ENCODE peak calls at places on chromosome 7, in six cellular contexts. K, Q, U, T, E and A are unnamed samples.

GRCh38 chr7:74579800-74580685 is 77.5 kb upstream of the GTF2I start:
- DNase-seq in K (no peak), E (peak), Q (no peak), T (no peak), U (no peak), A (peak)

GRCh38 chr7:47465191-47465590 is 116.7 kb downstream of the TNS3 start:
- DNase-seq in T (no peak), K (no peak), Q (no peak), U (no peak), E (no peak), A (no peak)

GRCh38 chr7:112193915-112194502 is 12.2 kb downstream of the DOCK4 start:
- DNase-seq in Q (no peak), T (no peak), U (no peak), K (no peak), E (no peak), A (no peak)

GRCh38 chr7:150931199-150931869 is 46.8 kb downstream of the KCNH2 start:
- DNase-seq in Q (no peak), K (no peak), E (peak), T (no peak), U (peak), A (no peak)

GRCh38 chr7:143318661-143319060 is 2.8 kb downstream of the CLCN1 start:
- DNase-seq in U (no peak), E (no peak), Q (no peak), K (no peak), T (no peak), A (peak)

GRCh38 chr7:46494026-46494425 is 573.0 kb upstream of the IGFBP3 start:
- DNase-seq in E (no peak), K (no peak), U (no peak), T (no peak), Q (peak), A (peak)

GRCh38 chr7:94452257-94452656 is 57.4 kb upstream of the CASD1 start:
- DNase-seq in T (no peak), E (no peak), U (no peak), K (no peak), Q (no peak), A (no peak)

GRCh38 chr7:47266799-47267198 is 315.1 kb downstream of the TNS3 start:
- DNase-seq in K (no peak), U (no peak), T (no peak), Q (no peak), E (peak), A (no peak)

GRCh38 chr7:18834574-18835361 is 282.7 kb downstream of the TWIST1 start:
- DNase-seq in K (no peak), U (no peak), Q (no peak), T (no peak), E (no peak), A (no peak)

DNA sequence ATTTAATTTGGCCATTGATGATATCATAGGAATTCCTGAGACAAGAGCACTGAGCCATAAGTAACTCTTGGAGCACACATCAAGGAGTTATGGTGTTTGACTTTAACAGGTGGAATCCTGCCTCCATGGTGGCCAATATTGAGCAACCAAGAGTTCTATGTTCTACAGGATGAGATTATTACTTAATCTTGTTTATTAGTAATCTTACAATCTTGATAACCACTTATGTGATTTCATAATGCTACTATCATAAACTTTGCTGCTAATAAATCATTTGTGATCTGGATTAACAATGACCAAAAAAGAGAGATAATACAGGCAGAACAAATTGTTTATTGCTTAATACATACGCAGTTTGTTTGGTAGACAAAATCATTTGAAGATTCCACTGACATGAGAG is 27.5 kb upstream of the PDK4 start:
- DNase-seq in K (no peak), U (no peak), Q (no peak), T (no peak), E (no peak), A (no peak)
- TF ChIP-seq CTCF in K (no peak), U (no peak), Q (no peak), T (no peak), E (no peak), A (no peak)

GRCh38 chr7:79175390-79175789 is 278.1 kb downstream of the MAGI2 start:
- DNase-seq in K (no peak), Q (no peak), T (no peak), E (no peak), U (no peak), A (no peak)

GRCh38 chr7:79182283-79182682 is 271.2 kb downstream of the MAGI2 start:
- DNase-seq in K (no peak), E (no peak), Q (peak), U (no peak), T (no peak), A (peak)

GRCh38 chr7:79180533-79180932 is 272.9 kb downstream of the MAGI2 start:
- DNase-seq in K (no peak), T (no peak), U (no peak), E (no peak), Q (no peak), A (no peak)

DNA sequence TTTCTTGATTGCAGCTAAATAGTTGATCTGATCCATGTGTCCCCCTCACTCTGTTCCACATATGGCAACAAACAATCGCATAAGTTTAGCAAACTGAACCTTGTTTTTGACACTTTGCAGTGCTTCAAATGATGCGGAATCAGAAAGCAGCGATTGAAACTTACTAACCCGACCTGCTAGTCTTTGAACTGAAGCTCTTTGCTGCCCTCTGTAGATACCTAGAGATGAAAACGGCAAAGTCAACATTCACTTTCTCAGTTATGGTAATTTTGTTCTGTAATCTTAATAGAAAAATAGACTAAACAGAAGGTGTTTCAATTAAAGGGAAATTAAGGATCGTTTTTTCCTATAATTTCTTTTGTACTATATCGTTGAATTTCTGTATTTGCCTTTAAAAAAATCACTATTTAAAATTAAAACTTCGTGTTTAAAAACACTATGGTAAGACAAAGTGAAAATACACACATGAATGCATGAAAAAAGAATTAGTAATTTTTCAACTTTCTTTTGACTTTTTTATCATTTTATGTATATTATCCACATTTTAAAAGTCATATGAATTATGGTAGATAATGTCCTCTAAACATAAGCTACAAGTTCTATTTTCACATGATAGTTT is 276.5 kb downstream of the MAGI2 start:
- DNase-seq in Q (peak), T (no peak), U (no peak), K (peak), E (no peak), A (peak)
- TF ChIP-seq CTCF in Q (peak), T (peak), U (no peak), K (peak), E (no peak), A (peak)

DNA sequence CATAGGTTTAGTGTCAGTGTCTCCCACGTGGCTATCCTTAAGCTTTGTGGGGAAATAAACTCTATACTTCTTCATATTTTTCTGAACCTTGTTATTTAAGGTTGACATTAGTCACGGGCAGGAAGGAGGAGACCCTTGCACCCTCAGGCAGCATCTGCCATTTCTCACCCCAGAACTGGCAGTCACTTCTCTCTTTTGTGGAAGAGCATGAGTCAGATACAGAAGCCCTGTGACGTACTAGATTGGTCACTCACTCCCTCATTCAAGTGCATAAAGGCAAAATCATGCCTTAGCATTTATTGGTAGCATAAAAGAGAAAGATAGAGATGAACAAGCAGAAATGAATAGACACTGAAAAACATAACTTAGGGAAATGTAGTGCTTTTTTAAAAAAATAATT is 206.0 kb upstream of the MDFIC start:
- DNase-seq in E (no peak), U (no peak), T (no peak), Q (no peak), K (no peak), A (peak)
- TF ChIP-seq CTCF in E (no peak), U (no peak), T (no peak), Q (no peak), K (no peak), A (no peak)

DNA sequence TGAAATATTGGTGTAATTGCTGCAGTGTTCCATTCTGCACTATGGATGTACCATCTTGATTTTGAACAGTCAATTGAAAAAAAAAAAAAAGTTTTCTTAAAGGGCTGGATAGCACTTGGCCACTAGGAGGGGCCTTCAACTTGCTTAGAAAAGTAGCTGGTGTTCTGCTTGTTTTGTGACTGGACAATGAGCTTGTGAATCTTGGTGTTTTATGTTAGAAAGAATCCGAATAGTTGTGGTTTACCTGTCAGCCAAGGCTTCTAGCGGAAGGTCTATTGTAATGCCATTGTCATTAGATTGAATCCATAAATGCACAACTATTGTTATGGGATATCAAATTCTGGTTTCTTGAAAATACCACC is 77.1 kb downstream of the BMPER start:
- DNase-seq in Q (no peak), T (no peak), U (no peak), K (peak), E (no peak), A (peak)
- TF ChIP-seq CTCF in Q (peak), T (peak), U (no peak), K (peak), E (no peak), A (peak)

DNA sequence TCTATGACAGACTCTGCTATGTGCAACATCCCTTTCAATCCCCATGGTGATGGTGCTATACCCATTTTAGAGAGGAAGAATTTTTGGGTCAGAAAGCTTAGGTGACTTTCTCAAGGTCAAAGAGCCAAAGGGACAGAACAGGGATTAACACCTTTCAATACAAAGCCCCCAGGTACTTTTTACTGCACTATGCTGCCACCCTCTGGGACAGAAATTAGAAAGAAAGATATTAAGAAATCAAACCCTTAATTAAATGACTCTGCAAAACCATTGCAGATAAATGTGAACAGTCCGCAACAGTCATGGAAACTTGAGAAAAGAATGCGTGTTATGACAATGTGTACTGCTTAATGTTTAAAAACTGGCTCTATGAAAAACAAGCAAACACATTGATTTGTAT is 673.7 kb downstream of the MAGI2 start:
- DNase-seq in T (no peak), E (no peak), U (no peak), K (no peak), Q (no peak), A (no peak)
- TF ChIP-seq CTCF in T (no peak), E (no peak), U (no peak), K (no peak), Q (no peak), A (no peak)

GRCh38 chr7:27936244-27937102 is 196.5 kb downstream of the TAX1BP1 start:
- DNase-seq in T (no peak), U (no peak), E (no peak), Q (no peak), K (no peak), A (no peak)

GRCh38 chr7:27929127-27929526 is 189.2 kb downstream of the TAX1BP1 start:
- DNase-seq in K (no peak), E (no peak), Q (no peak), U (no peak), T (no peak), A (no peak)

GRCh38 chr7:27930910-27931476 is 191.0 kb downstream of the TAX1BP1 start:
- DNase-seq in Q (no peak), E (no peak), T (no peak), U (no peak), K (no peak), A (no peak)

GRCh38 chr7:27928001-27928400 is 188.0 kb downstream of the TAX1BP1 start:
- DNase-seq in K (no peak), U (no peak), Q (no peak), E (no peak), T (no peak), A (no peak)

DNA sequence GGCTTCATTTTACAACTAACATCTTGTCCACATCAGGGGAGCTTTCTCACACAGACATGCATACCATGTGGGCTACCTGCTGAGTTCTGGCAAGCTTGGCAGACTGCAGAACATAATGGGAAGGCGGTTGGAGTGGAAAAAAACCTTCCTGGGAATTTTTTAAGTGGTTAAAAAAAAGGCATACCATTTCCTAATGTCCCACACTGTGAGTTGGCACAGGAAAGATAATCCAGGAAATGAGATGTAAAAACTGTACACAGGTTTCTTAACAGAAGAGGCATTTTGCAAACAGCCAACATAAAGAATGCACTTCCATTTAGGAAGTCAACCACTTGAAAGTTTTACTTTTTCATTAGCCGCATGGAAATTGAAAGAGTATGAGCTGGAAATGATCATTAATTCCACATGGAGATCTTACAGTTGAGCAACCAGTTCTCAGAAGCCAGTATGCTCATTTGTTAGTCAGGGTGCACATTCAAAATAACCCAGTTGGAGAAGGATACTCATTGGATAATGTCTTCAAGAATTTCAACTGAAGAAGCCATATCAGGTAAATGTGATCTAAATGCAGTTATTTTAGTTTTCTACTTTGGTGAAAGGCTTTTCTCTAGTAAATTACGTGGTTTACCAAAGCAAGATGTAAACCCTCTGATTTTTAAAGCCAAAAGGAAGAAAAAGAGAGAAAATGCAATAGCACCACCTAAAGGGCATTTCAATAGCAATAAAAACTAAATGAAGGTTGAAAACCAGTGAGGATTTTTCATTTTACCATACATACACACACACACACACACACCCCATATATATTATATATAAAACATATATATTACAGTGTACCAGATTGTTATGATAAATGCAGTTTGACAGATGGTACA is 194.0 kb downstream of the TAX1BP1 start:
- DNase-seq in U (no peak), Q (peak), T (no peak), E (no peak), K (peak), A (peak)
- TF ChIP-seq CTCF in U (peak), Q (no peak), T (peak), E (no peak), K (peak), A (no peak)

DNA sequence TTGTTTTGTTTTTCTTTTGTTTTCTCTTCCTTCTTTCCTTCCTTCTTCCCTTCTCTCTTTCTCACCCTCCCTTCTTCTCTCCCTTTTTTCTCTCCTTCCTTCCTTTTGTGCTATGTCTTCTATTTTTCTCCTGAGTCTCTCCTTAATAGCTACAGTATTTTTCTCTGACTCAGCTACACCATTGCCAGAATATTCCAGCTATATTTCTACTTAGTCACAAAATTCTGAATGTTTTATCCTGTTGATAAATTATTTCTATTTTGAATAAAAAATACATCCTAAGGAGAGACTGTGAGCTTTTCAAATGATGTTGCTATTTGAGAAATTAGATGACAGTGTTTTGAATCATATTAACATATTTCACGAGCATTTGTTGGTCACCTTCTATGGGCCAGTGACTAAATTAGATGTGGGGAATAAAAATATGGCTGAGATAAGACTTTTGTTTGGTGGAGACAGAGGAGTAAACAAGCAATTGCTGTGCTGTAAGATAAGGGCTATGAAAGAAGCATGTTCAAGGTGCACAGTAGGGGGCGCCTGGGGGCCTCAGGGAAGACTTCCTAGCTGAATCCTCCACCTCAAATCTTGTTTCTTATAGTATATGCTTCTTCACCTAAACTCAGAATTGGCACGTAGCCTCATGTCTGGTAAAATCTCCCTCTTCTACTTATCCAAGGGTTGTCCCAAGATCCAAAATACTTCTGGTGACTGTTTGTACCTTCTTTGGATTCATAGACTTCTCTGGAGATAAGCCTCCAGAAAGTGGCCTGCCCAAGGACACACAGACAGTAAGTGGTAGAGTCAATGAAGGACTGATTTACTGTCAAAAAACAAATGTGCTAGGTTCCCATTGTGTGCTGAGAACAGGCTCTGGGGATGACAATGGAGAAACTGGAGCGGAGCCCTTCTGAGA is 115.5 kb upstream of the CREB5 start:
- DNase-seq in T (peak), Q (no peak), E (no peak), K (peak), U (peak), A (peak)
- TF ChIP-seq CTCF in T (peak), Q (peak), E (no peak), K (peak), U (peak), A (peak)

DNA sequence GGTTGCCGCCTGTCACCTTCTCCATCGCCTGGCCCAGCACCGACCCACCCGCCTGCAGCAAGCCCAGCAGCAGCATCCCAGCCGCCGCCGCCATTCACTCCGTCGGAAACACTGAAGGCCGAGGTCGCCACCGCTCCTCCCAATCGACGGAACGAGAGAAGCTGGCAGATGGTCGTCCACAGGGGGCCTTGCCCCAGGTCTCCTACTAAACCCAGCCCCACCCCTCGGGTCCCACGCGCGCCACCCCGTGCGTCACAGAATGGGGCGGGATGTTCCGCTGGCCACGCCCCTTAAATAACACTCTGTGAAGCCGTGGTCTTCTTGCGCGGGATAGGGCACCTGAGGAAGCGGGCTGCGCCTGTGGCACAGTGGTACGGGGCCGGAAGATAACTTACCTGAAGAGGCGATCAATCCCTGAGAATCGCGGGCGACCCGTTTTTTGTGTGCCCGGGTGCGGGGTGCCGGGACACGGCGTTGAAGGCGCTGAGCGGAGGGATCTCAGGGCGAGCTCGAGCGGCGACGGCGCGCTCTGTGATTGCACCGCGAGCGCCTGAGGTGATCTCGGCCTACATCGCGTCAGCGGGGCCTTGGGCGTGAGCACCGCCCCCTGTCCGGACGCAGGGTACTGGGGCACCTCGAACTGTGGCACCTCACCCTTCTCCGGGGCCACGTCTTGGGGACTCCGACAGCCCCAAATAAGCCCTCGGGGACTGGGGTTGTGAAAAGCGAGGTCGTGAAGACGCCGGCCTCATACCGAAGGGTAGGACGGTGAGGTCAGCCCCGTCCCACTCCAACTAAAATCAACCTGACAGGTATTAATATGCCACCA is at the start of gene CYP51A1:
- DNase-seq in T (peak), K (peak), Q (peak), E (peak), U (peak), A (peak)
- TF ChIP-seq CTCF in T (no peak), K (peak), Q (peak), E (no peak), U (no peak), A (no peak)